ENCODE peak calls at places on chromosomes 4 and X, in ten cellular contexts. U is cardiac muscle cell, I is chondrocyte, N is glutamatergic neuron, V is SK-N-SH, S is GM13976, F is neural crest cell, M is heart left ventricle, X is transverse colon, Q is WERI-Rb-1. B is an unnamed sample.

GRCh38 chrX:120426599-120426998 is 42.5 kb downstream of the LAMP2 start:
- DNase-seq in U (no peak), I (no peak), N (no peak), V (no peak), S (no peak), F (no peak), M (no peak), X (no peak), Q (no peak), B (no peak)

GRCh38 chrX:106619797-106620196 is 8.0 kb downstream of the RADX start:
- DNase-seq in U (peak; percentile 11), I (no peak), N (no peak), V (no peak), S (no peak), F (no peak), M (no peak), X (no peak), Q (no peak), B (no peak)

GRCh38 chr4:27764526-27764837 is 903.8 kb downstream of the STIM2 start:
- DNase-seq in U (no peak), I (no peak), N (no peak), V (no peak), S (no peak), F (no peak), M (no peak), X (no peak), Q (no peak), B (no peak)

GRCh38 chr4:2714071-2714770 is 41.9 kb downstream of the TNIP2 start:
- DNase-seq in U (peak; percentile 16), I (no peak), N (peak; percentile 30), V (peak; percentile 62), S (no peak), F (no peak), M (peak; percentile 56), X (no peak), Q (no peak), B (peak; percentile 75)

GRCh38 chrX:53630261-53630660 is 56.3 kb downstream of the HUWE1 start:
- DNase-seq in U (no peak), I (no peak), N (no peak), V (no peak), S (no peak), F (no peak), M (no peak), X (no peak), Q (no peak), B (no peak)

GRCh38 chr4:110335399-110335798 is 137.0 kb upstream of the ELOVL6 start:
- DNase-seq in U (no peak), I (no peak), N (no peak), V (no peak), S (no peak), F (no peak), M (no peak), X (no peak), Q (no peak), B (no peak)

GRCh38 chrX:46730765-46731164 is 28.2 kb downstream of the SLC9A7 start:
- DNase-seq in U (no peak), I (no peak), N (no peak), V (no peak), S (no peak), F (no peak), M (no peak), X (no peak), Q (no peak), B (no peak)

GRCh38 chr4:123554819-123555499 is 158.4 kb downstream of the SPRY1 start:
- DNase-seq in U (no peak), I (no peak), N (no peak), V (no peak), S (no peak), F (no peak), M (no peak), X (peak; percentile 11), Q (no peak), B (no peak)

GRCh38 chr4:87112063-87112462 is 108.4 kb downstream of the KLHL8 start:
- DNase-seq in U (no peak), I (no peak), N (no peak), V (no peak), S (no peak), F (no peak), M (no peak), X (no peak), Q (no peak), B (no peak)

GRCh38 chr4:82201805-82202636 is 171.8 kb downstream of the HNRNPD start:
- DNase-seq in U (peak; percentile 60), I (no peak), N (peak; percentile 71), V (peak; percentile 17), S (peak; percentile 16), F (peak; percentile 63), M (no peak), X (peak; percentile 35), Q (peak; percentile 77), B (peak; percentile 82)

DNA sequence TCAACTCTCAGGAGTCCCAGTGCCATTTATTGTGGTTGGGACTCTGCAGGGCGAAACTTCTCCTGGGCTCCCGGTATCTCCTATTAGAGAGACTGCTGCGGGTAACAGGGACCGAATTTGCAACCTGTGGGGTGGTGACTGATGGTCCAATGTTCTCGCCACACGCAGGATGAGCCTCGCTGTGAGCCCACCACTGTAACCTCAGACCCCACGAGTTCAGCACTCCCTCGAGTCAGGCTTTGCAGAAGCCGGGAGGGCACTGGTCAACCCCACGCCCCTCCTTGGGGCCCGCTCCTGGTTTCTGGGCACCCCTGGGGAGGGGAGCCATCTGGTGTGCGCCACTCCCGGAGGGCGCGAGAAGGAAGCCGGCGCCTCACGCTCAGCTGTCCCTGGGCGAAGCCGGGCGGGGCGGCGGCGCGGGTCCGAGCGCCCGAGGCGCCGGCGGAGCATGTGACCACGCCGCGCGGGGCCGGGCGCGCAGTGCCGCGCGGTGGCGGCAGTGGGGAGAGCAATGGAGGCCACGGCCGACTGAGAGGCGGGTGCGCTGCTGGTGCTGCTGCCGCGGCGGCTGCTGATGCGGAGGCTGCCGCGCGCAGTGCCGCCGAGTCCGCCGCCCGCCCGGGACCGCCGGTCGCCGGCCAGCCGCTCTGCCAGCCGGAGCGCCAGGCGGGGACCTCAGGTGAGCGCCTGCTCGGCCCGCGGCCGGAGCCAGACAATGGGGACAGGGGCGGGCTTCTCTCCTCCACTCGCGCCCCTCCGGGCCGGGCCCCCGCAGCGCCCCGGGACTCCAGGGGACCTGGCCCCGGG is 100.1 kb downstream of the CEP135 start:
- DNase-seq in U (peak; percentile 86), I (no peak), N (peak; percentile 88), V (peak; percentile 89), S (peak; percentile 87), F (peak; percentile 68), M (peak; percentile 28), X (peak; percentile 64), Q (peak; percentile 81), B (peak; percentile 59)
- TF ChIP-seq CTCF in U (peak; percentile 37), I (peak; percentile 67), N (no peak), V (peak; percentile 12), S (peak; percentile 77), F (peak; percentile 57), M (peak; percentile 11), X (no peak), Q (peak; percentile 66), B (no peak)

GRCh38 chrX:36963069-36963808 is 44.9 kb upstream of the FAM47C start:
- DNase-seq in U (no peak), I (no peak), N (no peak), V (no peak), S (no peak), F (no peak), M (no peak), X (no peak), Q (no peak), B (no peak)

GRCh38 chrX:36957425-36958328 is 50.5 kb upstream of the FAM47C start:
- DNase-seq in U (peak; percentile 79), I (no peak), N (peak; percentile 45), V (peak; percentile 36), S (no peak), F (peak; percentile 11), M (no peak), X (peak; percentile 17), Q (no peak), B (no peak)

GRCh38 chrX:36963852-36964251 is 44.3 kb upstream of the FAM47C start:
- DNase-seq in U (no peak), I (no peak), N (peak; percentile 12), V (no peak), S (no peak), F (no peak), M (no peak), X (no peak), Q (no peak), B (no peak)

GRCh38 chrX:36961590-36961989 is 46.6 kb upstream of the FAM47C start:
- DNase-seq in U (no peak), I (no peak), N (peak; percentile 26), V (no peak), S (no peak), F (no peak), M (no peak), X (no peak), Q (no peak), B (no peak)
- TF ChIP-seq CTCF in U (no peak), I (no peak), N (no peak), V (peak; percentile 34), S (no peak), F (peak; percentile 37), M (no peak), X (no peak), Q (peak; percentile 1), B (no peak)

DNA sequence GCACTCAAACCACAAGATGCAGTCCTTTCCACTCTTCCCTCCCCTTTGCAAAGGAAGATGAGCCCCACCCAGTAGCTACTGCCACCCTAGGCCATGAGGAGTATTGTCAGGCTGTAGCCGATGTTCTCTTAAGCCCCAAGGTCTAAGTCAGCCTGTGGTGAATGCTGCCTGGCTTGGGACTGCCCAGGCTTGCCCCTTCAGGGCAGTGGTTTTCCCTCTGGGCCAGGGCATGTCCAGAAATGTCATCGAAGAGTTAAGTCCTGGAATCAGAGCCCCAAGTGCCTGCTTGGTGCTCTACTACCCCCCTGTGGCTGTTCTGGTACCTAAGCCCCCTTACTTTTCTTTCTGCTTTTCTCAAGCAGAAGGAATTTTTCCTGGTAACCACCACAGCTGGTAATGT is 11.8 kb upstream of the PGK1 start:
- DNase-seq in U (peak; percentile 52), I (no peak), N (peak; percentile 18), V (no peak), S (no peak), F (no peak), M (no peak), X (no peak), Q (peak; percentile 32), B (peak; percentile 34)
- TF ChIP-seq CTCF in U (peak; percentile 44), I (peak; percentile 75), N (no peak), V (peak; percentile 56), S (peak; percentile 19), F (peak; percentile 41), M (no peak), X (no peak), Q (peak; percentile 32), B (peak; percentile 64)

DNA sequence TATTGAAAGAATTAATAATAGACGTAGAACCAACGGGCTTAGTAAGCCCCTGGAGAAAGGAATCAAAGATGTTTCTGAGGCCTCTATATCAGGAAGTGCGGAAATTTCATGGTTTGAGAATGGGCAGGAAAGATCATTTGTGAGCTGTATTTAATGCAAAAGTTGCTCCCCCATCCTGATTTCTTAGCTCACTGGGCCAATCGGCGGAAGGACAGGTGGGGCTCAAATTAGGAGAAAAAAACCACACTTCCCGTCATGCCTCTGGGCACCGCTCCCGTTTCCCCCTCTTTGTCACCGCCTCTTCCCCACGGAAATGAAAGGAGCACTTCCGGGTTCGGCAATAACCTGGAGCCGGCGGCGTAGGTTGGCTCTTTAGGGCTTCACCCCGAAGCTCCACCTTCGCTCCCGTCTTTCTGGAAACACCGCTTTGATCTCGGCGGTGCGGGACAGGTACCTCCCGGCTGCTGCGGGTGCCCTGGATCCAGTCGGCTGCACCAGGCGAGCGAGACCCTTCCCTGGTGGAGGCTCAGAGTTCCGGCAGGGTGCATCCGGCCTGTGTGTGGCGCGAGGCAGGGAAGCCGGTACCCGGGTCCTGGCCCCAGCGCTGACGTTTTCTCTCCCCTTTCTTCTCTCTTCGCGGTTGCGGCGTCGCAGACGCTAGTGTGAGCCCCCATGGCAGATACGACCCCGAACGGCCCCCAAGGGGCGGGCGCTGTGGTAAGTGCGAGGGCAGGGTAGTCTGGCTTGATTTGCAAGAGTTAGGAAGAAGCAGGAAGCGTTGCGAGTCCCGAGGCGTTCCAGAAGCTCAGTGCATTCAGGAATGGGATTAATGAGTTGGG is at the start of gene TMEM33:
- DNase-seq in U (peak; percentile 88), I (no peak), N (peak; percentile 77), V (peak; percentile 88), S (peak; percentile 88), F (peak; percentile 63), M (peak; percentile 88), X (peak; percentile 90), Q (peak; percentile 91), B (peak; percentile 81)
- TF ChIP-seq CTCF in U (peak; percentile 15), I (peak; percentile 54), N (no peak), V (peak; percentile 21), S (no peak), F (peak; percentile 48), M (no peak), X (peak; percentile 55), Q (no peak), B (no peak)

B was measured in activated CD8-positive, alpha-beta T cell treated with anti-CD3 and anti-CD28 coated beads for 36 hours.